ENCODE peak calls at places on chromosomes 7 and 10, in nine cellular contexts. L, W, N, H, M, I, A, O and E are unnamed samples.

GRCh38 chr10:17428616-17429097 is 25.7 kb downstream of the ST8SIA6 start:
- DNase-seq in A (no peak), M (no peak), N (no peak), I (no peak), L (peak; percentile 91), O (no peak), W (no peak), H (no peak), E (peak; percentile 75)

GRCh38 chr10:77247076-77247561 is 390.5 kb downstream of the KCNMA1 start:
- DNase-seq in L (no peak), W (no peak), O (peak; percentile 73), N (peak; percentile 92), H (no peak), A (no peak), M (peak; percentile 72), I (peak; percentile 83), E (no peak)

GRCh38 chr7:112940314-112940732 is 146.3 kb downstream of the GPR85 start:
- DNase-seq in M (no peak), I (no peak), A (no peak), O (no peak), H (no peak), W (no peak), L (no peak), N (no peak), E (no peak)

GRCh38 chr10:26755443-26755903 is 58.0 kb downstream of the PDSS1 start:
- DNase-seq in N (peak; percentile 62), A (peak; percentile 52), L (no peak), I (peak; percentile 21), H (no peak), M (no peak), W (no peak), O (peak; percentile 78), E (no peak)

GRCh38 chr10:122233857-122234348 is 37.2 kb upstream of the BTBD16 start:
- DNase-seq in M (no peak), I (no peak), N (no peak), L (no peak), W (no peak), O (no peak), H (no peak), A (no peak), E (no peak)

GRCh38 chr10:62815373-62816111 is 624 bp downstream of the EGR2 start:
- DNase-seq in H (peak; percentile 47), M (no peak), W (no peak), O (no peak), L (peak; percentile 52), A (peak; percentile 7), N (peak; percentile 26), I (no peak), E (peak; percentile 64)

GRCh38 chr7:88302486-88302885 is 4.2 kb downstream of the STEAP4 start:
- DNase-seq in A (peak; percentile 55), W (no peak), I (no peak), N (no peak), O (no peak), M (no peak), H (no peak), L (no peak), E (no peak)

GRCh38 chr10:119292968-119293367 is 85.6 kb downstream of the GRK5 start:
- DNase-seq in O (no peak), W (no peak), L (no peak), I (no peak), H (no peak), M (no peak), N (no peak), A (no peak), E (no peak)

GRCh38 chr10:125201791-125202622 is 41.6 kb upstream of the CTBP2 start:
- DNase-seq in I (no peak), W (no peak), H (no peak), N (no peak), L (no peak), O (no peak), A (no peak), M (no peak), E (no peak)

GRCh38 chr7:6730343-6730633 is 23.5 kb upstream of the ZNF12 start:
- DNase-seq in I (no peak), W (peak; percentile 34), O (no peak), N (peak; percentile 42), H (no peak), M (no peak), A (no peak), L (peak; percentile 54), E (no peak)

GRCh38 chr7:45184326-45185027 is 26.9 kb downstream of the RAMP3 start:
- DNase-seq in O (no peak), N (no peak), I (no peak), A (no peak), M (no peak), L (peak; percentile 31), W (no peak), H (no peak), E (no peak)

GRCh38 chr7:104890216-104890615 is 123.8 kb upstream of the KMT2E start:
- DNase-seq in H (no peak), N (no peak), I (no peak), W (no peak), O (no peak), A (no peak), M (no peak), L (no peak), E (no peak)

GRCh38 chr10:128147669-128148068 is 21.4 kb upstream of the MKI67 start:
- DNase-seq in A (peak; percentile 18), H (no peak), N (peak; percentile 84), O (peak; percentile 98), I (peak; percentile 70), L (no peak), W (no peak), M (no peak), E (no peak)

GRCh38 chr10:96512524-96512991 is 1.2 kb downstream of the TLL2 start:
- DNase-seq in I (peak; percentile 14), N (peak; percentile 28), H (peak; percentile 59), O (no peak), W (no peak), A (no peak), L (no peak), M (no peak), E (no peak)

GRCh38 chr7:107555893-107556292 is 7.8 kb downstream of the COG5 start:
- DNase-seq in L (no peak), H (no peak), O (no peak), N (no peak), I (no peak), M (no peak), A (no peak), W (no peak), E (no peak)

GRCh38 chr10:102310356-102311024 is 65.2 kb downstream of the GBF1 start:
- DNase-seq in A (peak; percentile 85), N (peak; percentile 74), O (no peak), L (no peak), W (peak; percentile 42), H (no peak), I (peak; percentile 44), M (no peak), E (no peak)

GRCh38 chr10:103816431-103816830 is 38.9 kb downstream of the SH3PXD2A start:
- DNase-seq in N (peak; percentile 46), H (no peak), L (no peak), W (no peak), O (peak; percentile 65), M (peak; percentile 66), I (peak; percentile 48), A (peak; percentile 63), E (no peak)

GRCh38 chr7:100567751-100568175 is 5.9 kb downstream of the SAP25 start:
- DNase-seq in M (no peak), N (peak; percentile 41), I (no peak), A (peak; percentile 69), L (peak; percentile 55), W (no peak), H (peak; percentile 20), O (no peak), E (peak; percentile 50)

GRCh38 chr10:1526427-1527055 is 210.8 kb downstream of the ADARB2 start:
- DNase-seq in I (no peak), A (no peak), O (no peak), H (no peak), N (no peak), L (no peak), W (no peak), M (no peak), E (no peak)

GRCh38 chr10:6924166-6924565 is 344.1 kb upstream of the PRKCQ start:
- DNase-seq in L (no peak), H (no peak), M (no peak), O (peak; percentile 82), W (peak; percentile 42), N (no peak), A (peak; percentile 68), I (peak; percentile 65), E (no peak)

GRCh38 chr10:49606981-49607535 is 3.1 kb upstream of the SLC18A3 start:
- DNase-seq in L (peak; percentile 88), I (peak; percentile 48), A (peak; percentile 68), W (peak; percentile 80), N (peak; percentile 87), H (peak; percentile 91), O (peak; percentile 47), M (no peak), E (peak; percentile 77)

GRCh38 chr10:68560201-68560915 is at the start of gene TET1:
- DNase-seq in A (peak; percentile 67), H (peak; percentile 87), W (peak; percentile 88), O (no peak), L (peak; percentile 50), N (peak; percentile 55), M (no peak), I (peak; percentile 75), E (no peak)

GRCh38 chr7:81211617-81212016 is 292.8 kb upstream of the SEMA3C start:
- DNase-seq in L (no peak), M (no peak), N (peak; percentile 50), I (peak; percentile 3), H (no peak), A (peak; percentile 30), O (no peak), W (no peak), E (no peak)

GRCh38 chr7:79979437-79979836 is 155.2 kb upstream of the GNAI1 start:
- DNase-seq in N (peak; percentile 87), H (no peak), I (peak; percentile 89), A (peak; percentile 58), W (no peak), M (no peak), O (peak; percentile 22), L (no peak), E (no peak)

GRCh38 chr7:132817844-132818427 is 241.7 kb upstream of the PLXNA4 start:
- DNase-seq in L (no peak), W (no peak), O (no peak), M (no peak), A (peak; percentile 9), N (no peak), I (peak; percentile 15), H (no peak), E (no peak)

GRCh38 chr7:10798044-10798443 is 175.6 kb upstream of the PHF14 start:
- DNase-seq in M (no peak), N (no peak), L (no peak), I (no peak), H (no peak), W (no peak), A (no peak), O (no peak), E (no peak)

GRCh38 chr7:1695800-1696454 is 25.9 kb downstream of the ELFN1 start:
- DNase-seq in M (no peak), W (no peak), O (no peak), A (no peak), H (peak; percentile 25), L (no peak), I (no peak), N (no peak), E (no peak)

GRCh38 chr10:130190737-130191115 is 54.5 kb downstream of the GLRX3 start:
- DNase-seq in H (no peak), L (no peak), W (no peak), N (no peak), I (no peak), M (no peak), O (no peak), A (no peak), E (no peak)

GRCh38 chr7:15778191-15778590 is 91.7 kb upstream of the MEOX2 start:
- DNase-seq in I (no peak), L (no peak), W (no peak), M (peak; percentile 46), N (no peak), H (no peak), A (no peak), O (no peak), E (no peak)

GRCh38 chr7:87858427-87859100 is 17.6 kb downstream of the SLC25A40 start:
- DNase-seq in H (no peak), W (no peak), N (no peak), A (no peak), I (no peak), M (peak; percentile 50), L (no peak), O (no peak), E (no peak)

GRCh38 chr10:126580873-126581647 is 89.4 kb downstream of the C10orf90 start:
- DNase-seq in L (no peak), O (no peak), W (no peak), H (no peak), M (no peak), A (no peak), N (peak; percentile 47), I (no peak), E (no peak)